ENCODE peak calls at places on chromosome 17, in six cellular contexts. U, T, D, V, J and S are unnamed samples.

GRCh38 chr17:16930571-16931317 is 41.2 kb downstream of the TNFRSF13B start:
- DNase-seq in U (no peak), T (no peak), D (no peak), V (no peak), J (no peak), S (no peak)

GRCh38 chr17:79835953-79836951 is 3.0 kb downstream of the CBX4 start:
- DNase-seq in U (peak), T (peak), D (no peak), V (peak), J (no peak), S (no peak)

GRCh38 chr17:66466933-66467367 is 164.5 kb downstream of the PRKCA start:
- DNase-seq in U (no peak), T (no peak), D (peak), V (peak), J (no peak), S (peak)

GRCh38 chr17:73371285-73371684 is 59.5 kb upstream of the CDC42EP4 start:
- DNase-seq in U (no peak), T (no peak), D (no peak), V (peak), J (no peak), S (no peak)

GRCh38 chr17:491086-492014 is 138.7 kb upstream of the RPH3AL start:
- DNase-seq in U (peak), T (peak), D (peak), V (peak), J (no peak), S (peak)

GRCh38 chr17:40471856-40472732 is 28.8 kb downstream of the IGFBP4 start:
- DNase-seq in U (no peak), T (no peak), D (no peak), V (peak), J (no peak), S (no peak)

GRCh38 chr17:8746501-8747236 is 2.0 kb upstream of the CCDC42 start:
- DNase-seq in U (no peak), T (no peak), D (no peak), V (peak), J (peak), S (no peak)

GRCh38 chr17:9472541-9472940 is 103.1 kb downstream of the STX8 start:
- DNase-seq in U (no peak), T (no peak), D (peak), V (peak), J (no peak), S (peak)

GRCh38 chr17:27481327-27481726 is 25.1 kb downstream of the KSR1 start:
- DNase-seq in U (no peak), T (no peak), D (no peak), V (no peak), J (no peak), S (no peak)

GRCh38 chr17:39929657-39930407 is 2.3 kb downstream of the LRRC3C start:
- DNase-seq in U (no peak), T (no peak), D (no peak), V (peak), J (no peak), S (no peak)

GRCh38 chr17:58231644-58232043 is 6.7 kb upstream of the LPO start:
- DNase-seq in U (no peak), T (no peak), D (no peak), V (peak), J (no peak), S (no peak)

GRCh38 chr17:77831497-77832179 is 126.9 kb upstream of the TNRC6C start:
- DNase-seq in U (no peak), T (no peak), D (no peak), V (peak), J (no peak), S (no peak)

GRCh38 chr17:77836557-77837041 is 121.9 kb upstream of the TNRC6C start:
- DNase-seq in U (no peak), T (no peak), D (no peak), V (peak), J (no peak), S (no peak)

GRCh38 chr17:77832180-77832560 is 126.3 kb upstream of the TNRC6C start:
- DNase-seq in U (no peak), T (no peak), D (no peak), V (no peak), J (no peak), S (no peak)

GRCh38 chr17:77833769-77834168 is 124.7 kb upstream of the TNRC6C start:
- DNase-seq in U (no peak), T (no peak), D (no peak), V (no peak), J (peak), S (no peak)

GRCh38 chr17:77834170-77835115 is 124.1 kb upstream of the TNRC6C start:
- DNase-seq in U (peak), T (peak), D (peak), V (peak), J (peak), S (no peak)
- TF ChIP-seq POLR2A in U (no peak), T (no peak), D (no peak), V (no peak), J (no peak), S (no peak)

GRCh38 chr17:28796062-28796461 is 46.5 kb downstream of the FAM222B start:
- DNase-seq in U (no peak), T (no peak), D (no peak), V (no peak), J (no peak), S (no peak)
- H3K4me3 ChIP-seq in U (no peak), T (no peak), D (no peak), V (no peak), J (no peak), S (no peak)

DNA sequence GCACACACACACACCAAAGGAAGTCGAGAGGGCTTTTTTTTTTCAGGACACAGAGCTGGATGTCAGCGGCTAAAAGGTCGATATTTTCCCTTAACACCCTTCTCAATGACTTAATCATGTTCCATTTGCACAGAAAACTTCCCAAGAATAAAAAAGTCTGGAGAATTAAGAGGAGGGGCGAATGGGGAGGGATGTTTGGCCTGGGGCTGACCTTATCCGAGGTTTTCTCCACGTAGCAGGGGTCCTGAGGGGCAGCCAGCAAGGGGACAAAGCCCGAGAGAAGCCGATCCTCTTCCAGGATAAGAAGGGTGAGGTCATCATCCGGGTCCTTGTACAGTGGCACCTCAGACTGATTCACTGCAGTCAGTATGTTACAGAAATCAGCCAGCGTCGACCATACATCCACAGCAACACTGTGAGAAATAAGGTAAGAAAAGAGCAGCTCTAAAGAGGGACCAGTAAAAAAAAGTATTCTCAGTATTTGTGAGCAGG is 117.6 kb downstream of the HIC1 start:
- DNase-seq in U (no peak), T (no peak), D (peak), V (peak), J (no peak), S (no peak)
- TF ChIP-seq POLR2A in U (no peak), T (no peak), D (peak), V (peak), J (no peak), S (no peak)

GRCh38 chr17:43986225-43986981 is 18.0 kb upstream of the NAGS start:
- DNase-seq in U (no peak), T (no peak), D (no peak), V (no peak), J (no peak), S (no peak)

GRCh38 chr17:43984521-43984920 is 19.9 kb upstream of the NAGS start:
- DNase-seq in U (no peak), T (no peak), D (no peak), V (no peak), J (no peak), S (no peak)

GRCh38 chr17:43983196-43983514 is 21.3 kb upstream of the NAGS start:
- DNase-seq in U (no peak), T (no peak), D (no peak), V (no peak), J (no peak), S (no peak)

GRCh38 chr17:43982171-43982570 is 22.3 kb upstream of the NAGS start:
- DNase-seq in U (no peak), T (no peak), D (no peak), V (no peak), J (no peak), S (no peak)

GRCh38 chr17:43983515-43984411 is 20.7 kb upstream of the NAGS start:
- DNase-seq in U (peak), T (peak), D (no peak), V (no peak), J (no peak), S (no peak)
- H3K4me3 ChIP-seq in U (peak), T (peak), D (no peak), V (peak), J (no peak), S (peak)

DNA sequence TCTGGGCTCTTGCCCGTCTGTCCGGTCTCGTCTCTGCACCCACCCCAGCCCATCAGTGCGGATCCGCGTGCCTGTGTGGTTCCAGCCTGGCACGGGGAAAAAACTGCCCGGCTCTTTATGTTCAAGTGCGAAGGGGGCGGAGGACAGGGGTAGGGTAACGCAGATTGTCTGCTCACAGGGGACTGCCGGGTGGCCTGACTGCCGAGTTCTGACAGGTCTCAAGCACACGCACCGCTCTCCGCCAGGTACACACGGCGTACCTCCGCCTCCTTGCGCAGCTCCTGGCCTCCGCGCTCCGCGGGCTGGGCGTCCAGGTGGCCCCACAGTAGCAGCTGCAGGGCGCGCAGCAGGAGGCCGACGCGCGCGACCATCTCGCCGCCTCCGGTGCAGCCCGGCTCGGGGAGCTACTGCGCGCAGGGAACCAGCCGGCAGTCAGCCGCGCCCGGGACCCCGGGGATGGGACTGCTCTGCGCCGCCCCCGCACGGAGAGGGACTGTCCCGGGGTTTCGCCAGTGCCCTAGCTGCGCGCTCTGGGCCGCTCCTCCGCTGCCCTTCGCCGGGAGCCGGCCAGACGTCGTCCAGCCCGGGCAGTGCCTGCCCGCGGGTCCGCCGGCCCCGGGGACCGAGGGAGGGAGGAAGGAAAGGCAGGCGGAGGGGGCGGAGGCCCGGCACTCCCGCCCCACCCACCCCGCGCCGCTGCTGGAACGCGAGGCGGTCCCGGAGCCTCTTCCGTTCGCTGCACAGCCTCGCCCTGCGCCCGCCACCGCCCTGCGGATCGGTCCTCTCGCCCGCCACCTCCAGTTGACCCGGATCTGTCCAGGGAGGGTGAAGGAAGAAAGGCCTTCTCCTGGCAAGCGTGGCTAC is at the start of gene MMP28:
- DNase-seq in U (peak), T (peak), D (no peak), V (no peak), J (no peak), S (no peak)
- TF ChIP-seq POLR2A in U (no peak), T (no peak), D (no peak), V (no peak), J (no peak), S (no peak)

DNA sequence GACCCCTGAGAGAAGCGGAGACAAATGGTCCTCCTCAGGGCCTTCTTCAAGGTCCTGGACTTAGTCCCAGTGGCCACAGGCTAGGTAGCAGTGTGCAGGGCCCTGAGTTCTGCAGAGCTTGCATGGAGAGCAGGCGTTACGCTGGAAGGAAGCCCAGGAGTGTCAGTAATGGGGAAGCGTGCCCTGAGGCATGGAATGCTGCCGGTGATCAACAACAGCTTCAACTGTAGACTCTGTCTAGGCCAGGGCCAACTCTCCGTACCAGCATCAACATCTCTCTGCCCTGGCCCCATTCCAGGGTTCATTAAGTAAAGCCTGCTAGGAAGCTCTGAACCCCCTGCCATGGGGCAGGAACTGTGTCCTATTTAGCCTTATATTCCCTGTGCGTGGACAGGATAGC is 568 bp upstream of the TNK1 start:
- DNase-seq in U (peak), T (peak), D (no peak), V (peak), J (no peak), S (peak)
- H3K4me3 ChIP-seq in U (peak), T (peak), D (peak), V (no peak), J (no peak), S (peak)

GRCh38 chr17:19978803-19979202 is 1.2 kb upstream of the AKAP10 start:
- DNase-seq in U (no peak), T (no peak), D (no peak), V (no peak), J (no peak), S (no peak)

GRCh38 chr17:19977360-19978205 is at the start of gene AKAP10:
- DNase-seq in U (peak), T (peak), D (peak), V (peak), J (peak), S (peak)

GRCh38 chr17:19975601-19976000 is 2.0 kb downstream of the AKAP10 start:
- DNase-seq in U (no peak), T (no peak), D (no peak), V (no peak), J (no peak), S (no peak)

GRCh38 chr17:19979917-19980770 is 2.5 kb upstream of the AKAP10 start:
- DNase-seq in U (peak), T (no peak), D (no peak), V (no peak), J (no peak), S (no peak)

GRCh38 chr17:19978206-19978802 is 676 bp upstream of the AKAP10 start:
- DNase-seq in U (no peak), T (no peak), D (no peak), V (no peak), J (peak), S (no peak)
- TF ChIP-seq POLR2A in U (no peak), T (no peak), D (no peak), V (no peak), J (peak), S (no peak)

GRCh38 chr17:43531955-43532354 is 14.2 kb downstream of the ETV4 start:
- DNase-seq in U (no peak), T (no peak), D (no peak), V (no peak), J (no peak), S (no peak)

GRCh38 chr17:43532581-43532980 is 13.6 kb downstream of the ETV4 start:
- DNase-seq in U (no peak), T (no peak), D (no peak), V (no peak), J (no peak), S (no peak)

GRCh38 chr17:43529977-43530302 is 16.2 kb downstream of the ETV4 start:
- DNase-seq in U (no peak), T (no peak), D (no peak), V (no peak), J (no peak), S (no peak)

GRCh38 chr17:43530303-43531081 is 15.6 kb downstream of the ETV4 start:
- DNase-seq in U (peak), T (peak), D (peak), V (peak), J (no peak), S (no peak)

GRCh38 chr17:43531082-43531378 is 15.1 kb downstream of the ETV4 start:
- DNase-seq in U (no peak), T (no peak), D (no peak), V (no peak), J (no peak), S (no peak)
- H3K4me3 ChIP-seq in U (no peak), T (no peak), D (no peak), V (no peak), J (no peak), S (no peak)

DNA sequence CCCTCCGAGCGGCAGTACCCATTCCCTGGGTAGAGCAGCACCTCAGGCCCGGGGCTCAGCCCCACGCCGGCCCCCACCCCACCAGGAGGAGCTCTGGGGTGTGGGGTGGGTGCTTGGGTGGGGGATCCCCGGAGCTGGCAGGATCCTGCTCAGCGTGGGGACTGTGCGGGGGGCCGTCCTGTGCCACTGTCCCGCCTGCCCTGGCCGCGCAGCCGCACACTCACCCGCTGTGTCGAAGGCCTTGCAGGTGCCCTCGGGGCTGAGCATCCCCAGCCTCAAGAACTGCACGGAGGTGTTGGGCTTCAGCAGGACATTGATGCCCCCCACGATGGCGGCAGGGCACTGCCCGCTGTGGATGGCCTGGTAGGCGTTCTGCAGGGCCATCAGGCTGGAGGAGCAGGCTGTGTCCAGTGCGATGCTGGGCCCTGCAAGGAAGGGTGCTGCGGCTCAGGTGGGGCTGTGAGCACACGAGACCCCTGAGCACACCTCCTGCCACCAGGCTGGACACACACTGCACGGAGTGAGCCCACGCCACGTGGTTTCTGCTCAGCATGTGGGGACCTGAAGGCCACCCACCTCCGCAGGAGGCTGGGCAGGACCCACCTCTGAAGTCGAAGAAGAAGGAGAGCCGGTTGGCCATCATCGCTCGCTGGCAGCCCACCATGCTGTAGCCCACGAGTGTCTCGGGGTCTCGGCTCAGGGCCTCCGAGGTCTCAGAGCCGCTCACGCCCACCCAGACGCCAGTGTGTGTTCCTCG is 4.9 kb downstream of the FASN start:
- DNase-seq in U (no peak), T (no peak), D (no peak), V (no peak), J (no peak), S (no peak)
- TF ChIP-seq POLR2A in U (no peak), T (no peak), D (no peak), V (no peak), J (peak), S (no peak)

GRCh38 chr17:42684033-42684625 is 1.8 kb downstream of the CNTNAP1 start:
- DNase-seq in U (no peak), T (peak), D (no peak), V (no peak), J (no peak), S (no peak)
- H3K4me3 ChIP-seq in U (no peak), T (peak), D (no peak), V (peak), J (peak), S (no peak)